ENCODE peak calls at places on chromosomes 2 and 18, in eight cellular contexts. G is heart left ventricle, U is epithelial cell of proximal tubule, S is body of pancreas, P is retinal pigment epithelial cell, J is fibroblast of the aortic adventitia, D is K562, L is fibroblast of lung. N is an unnamed sample.

GRCh38 chr2:58601017-58601416 is 359.9 kb upstream of the FANCL start:
- DNase-seq in U (peak), S (no peak), J (peak), L (peak), G (no peak), P (peak), D (no peak), N (no peak)

GRCh38 chr2:74835831-74836674 is 2.1 kb downstream of the HK2 start:
- DNase-seq in U (no peak), L (peak), G (no peak), S (no peak), D (peak), P (no peak), J (peak), N (no peak)

GRCh38 chr2:109226612-109227011 is 97.6 kb downstream of the SH3RF3 start:
- DNase-seq in G (no peak), D (no peak), S (no peak), L (no peak), U (no peak), P (no peak), J (no peak), N (no peak)

GRCh38 chr18:54829856-54830255 is 1.6 kb downstream of the RAB27B start:
- DNase-seq in D (no peak), U (no peak), G (no peak), J (no peak), S (no peak), L (no peak), P (no peak), N (no peak)

GRCh38 chr2:199395311-199395710 is 62.4 kb downstream of the SATB2 start:
- DNase-seq in G (no peak), U (no peak), D (no peak), S (no peak), P (no peak), L (peak), J (peak), N (no peak)

GRCh38 chr2:127859712-127860085 is 1.7 kb upstream of the POLR2D start:
- DNase-seq in U (no peak), L (no peak), G (peak), S (peak), J (no peak), P (no peak), D (peak), N (no peak)

GRCh38 chr2:26187537-26188104 is 14.7 kb downstream of the GAREM2 start:
- DNase-seq in L (no peak), G (no peak), D (no peak), J (no peak), P (no peak), U (no peak), S (no peak), N (no peak)

GRCh38 chr2:67600946-67601345 is 203.8 kb downstream of the ETAA1 start:
- DNase-seq in G (no peak), L (peak), S (no peak), U (peak), J (peak), P (no peak), D (no peak), N (no peak)

GRCh38 chr2:162430323-162430722 is 86.4 kb downstream of the GCA start:
- DNase-seq in S (peak), L (no peak), D (no peak), U (no peak), P (peak), J (no peak), G (no peak), N (no peak)

GRCh38 chr2:218733615-218734021 is 23.0 kb downstream of the TTLL4 start:
- DNase-seq in D (no peak), J (peak), L (peak), U (peak), P (no peak), S (no peak), G (no peak), N (no peak)

GRCh38 chr2:48722391-48722790 is 33.1 kb downstream of the LHCGR start:
- DNase-seq in D (no peak), P (peak), G (no peak), L (no peak), J (no peak), U (no peak), S (no peak), N (no peak)

GRCh38 chr18:63613420-63613819 is 26.3 kb downstream of the SERPINB13 start:
- DNase-seq in S (no peak), D (no peak), G (no peak), J (no peak), U (no peak), L (no peak), P (no peak), N (no peak)

GRCh38 chr2:68435605-68436004 is 31.5 kb downstream of the FBXO48 start:
- DNase-seq in D (no peak), J (peak), S (no peak), P (peak), L (peak), G (no peak), U (no peak), N (no peak)

GRCh38 chr2:174764281-174765063 is at the start of gene CHRNA1:
- DNase-seq in P (no peak), J (no peak), S (no peak), D (no peak), G (no peak), L (peak), U (no peak), N (no peak)

GRCh38 chr2:207182916-207183315 is 17.2 kb upstream of the KLF7 start:
- DNase-seq in L (peak), S (no peak), P (no peak), G (no peak), J (peak), U (no peak), D (no peak), N (no peak)

GRCh38 chr2:174892546-174892945 is 112.6 kb downstream of the CHN1 start:
- DNase-seq in J (no peak), P (no peak), L (no peak), U (no peak), D (no peak), S (no peak), G (no peak), N (no peak)

GRCh38 chr2:148819019-148819418 is 56.0 kb upstream of the KIF5C start:
- DNase-seq in G (no peak), D (no peak), U (no peak), S (no peak), P (no peak), L (no peak), J (no peak), N (no peak)

GRCh38 chr2:67646714-67647333 is 249.7 kb downstream of the ETAA1 start:
- DNase-seq in L (no peak), D (no peak), J (no peak), S (no peak), U (no peak), G (no peak), P (no peak), N (no peak)

GRCh38 chr2:85733121-85733960 is 20.4 kb upstream of the ATOH8 start:
- DNase-seq in P (no peak), D (no peak), J (no peak), S (no peak), L (no peak), U (no peak), G (no peak), N (no peak)

GRCh38 chr2:120442923-120443571 is 97.1 kb downstream of the INHBB start:
- DNase-seq in D (peak), U (no peak), J (no peak), P (no peak), S (peak), L (no peak), G (no peak), N (no peak)

GRCh38 chr2:45904931-45905642 is 253.6 kb downstream of the PRKCE start:
- DNase-seq in G (no peak), J (no peak), P (no peak), L (peak), S (no peak), U (no peak), D (no peak), N (no peak)

GRCh38 chr2:11348209-11348749 is 3.8 kb upstream of the ROCK2 start:
- DNase-seq in P (no peak), S (peak), D (no peak), G (no peak), L (no peak), J (no peak), U (no peak), N (no peak)

GRCh38 chr18:11986061-11986460 is 4.8 kb downstream of the IMPA2 start:
- DNase-seq in S (no peak), U (no peak), P (no peak), L (no peak), G (no peak), D (no peak), J (no peak), N (no peak)

GRCh38 chr2:238585836-238586821 is 159.4 kb downstream of the ASB1 start:
- DNase-seq in S (no peak), P (no peak), D (no peak), L (peak), J (no peak), G (no peak), U (no peak), N (no peak)

GRCh38 chr2:205869439-205869838 is 187.1 kb downstream of the NRP2 start:
- DNase-seq in J (no peak), L (no peak), P (no peak), G (no peak), U (no peak), D (no peak), S (no peak), N (no peak)

GRCh38 chr18:54558609-54559585 is 32.1 kb upstream of the DYNAP start:
- DNase-seq in D (peak), P (no peak), J (peak), G (no peak), U (no peak), L (peak), S (peak), N (peak)

GRCh38 chr18:74477771-74478170 is 18.4 kb upstream of the CNDP2 start:
- DNase-seq in U (no peak), J (no peak), L (peak), D (no peak), G (no peak), P (no peak), S (no peak), N (no peak)

DNA sequence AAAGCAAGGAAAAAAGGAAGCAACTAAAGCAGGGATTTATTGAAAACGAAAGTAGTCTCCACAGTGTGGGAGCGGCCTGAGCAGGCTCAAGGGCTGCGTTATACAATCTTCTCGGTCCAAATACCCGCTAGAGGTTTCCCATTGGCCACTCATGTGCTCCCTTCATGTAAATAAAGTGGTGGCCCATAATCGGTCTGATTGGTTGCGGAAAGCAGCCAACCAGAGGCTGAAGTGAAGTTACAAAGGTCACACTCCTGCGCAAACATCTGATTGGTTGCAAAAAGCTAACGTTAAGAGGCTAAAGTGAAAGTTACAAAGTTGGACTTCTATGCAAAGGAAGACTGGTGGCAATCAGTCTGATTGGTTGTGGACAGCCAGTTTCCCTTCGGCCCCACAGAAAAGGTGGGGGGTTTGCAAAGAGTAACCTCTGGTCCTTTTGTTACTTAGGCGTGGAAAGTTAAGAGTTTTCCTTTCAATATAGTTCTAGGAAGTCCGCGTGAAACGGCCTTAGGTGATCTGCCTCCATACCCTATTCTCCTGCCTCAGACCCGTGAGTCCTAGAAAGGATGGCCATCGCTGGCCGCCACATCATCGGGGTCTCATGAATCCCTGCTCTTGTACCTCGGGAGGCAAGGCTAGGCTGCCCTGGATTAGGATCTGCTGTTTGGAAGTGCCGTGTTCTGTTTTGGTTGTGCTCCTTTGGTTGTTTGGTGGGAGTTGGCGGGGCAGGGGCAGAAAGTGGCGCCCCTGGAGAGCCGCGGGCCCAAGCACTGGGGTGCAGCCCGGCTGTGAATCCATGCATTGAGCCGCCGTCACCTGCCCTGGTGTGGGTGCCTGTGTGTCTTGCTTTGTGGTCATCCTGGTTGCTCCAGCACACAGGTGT is 80.4 kb upstream of the LDLRAD4 start:
- DNase-seq in L (no peak), J (no peak), S (peak), P (no peak), D (no peak), G (no peak), U (no peak), N (no peak)
- H3K4me3 ChIP-seq in L (peak), J (no peak), S (peak), P (no peak), D (no peak), G (peak), U (peak), N (no peak)

DNA sequence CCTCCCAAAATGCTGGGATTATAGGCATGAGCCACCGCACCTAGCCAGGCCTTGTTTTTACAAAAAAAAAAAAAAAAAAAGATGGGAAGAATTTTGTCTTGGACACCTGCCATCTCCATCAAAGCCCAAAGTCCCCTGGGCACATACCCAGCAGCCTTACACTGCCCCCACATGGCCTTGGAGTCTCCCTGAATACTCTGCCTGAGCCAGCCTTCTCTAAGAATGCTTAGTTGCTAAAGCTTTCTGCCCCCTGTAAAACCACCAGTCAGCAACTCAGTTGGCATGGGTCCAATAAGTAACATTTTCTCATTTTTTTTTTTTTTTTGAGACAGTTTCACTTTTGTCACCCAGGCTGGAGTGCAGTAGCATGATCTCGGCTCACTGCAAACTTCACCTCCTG is 40.6 kb downstream of the SPC25 start:
- DNase-seq in P (peak), J (peak), U (peak), D (peak), L (peak), S (peak), G (no peak), N (peak)
- TF ChIP-seq CTCF in P (peak), J (no peak), U (peak), D (peak), L (peak), S (peak), G (peak), N (peak)

GRCh38 chr2:240999001-240999791 is 778 bp downstream of the SNED1 start:
- DNase-seq in P (no peak), J (no peak), G (no peak), U (no peak), D (peak), S (peak), L (peak), N (no peak)
- H3K4me3 ChIP-seq in P (peak), J (peak), G (peak), U (peak), D (no peak), S (no peak), L (peak), N (peak)

GRCh38 chr2:237027712-237028029 is 58.0 kb upstream of the COPS8 start:
- DNase-seq in L (no peak), D (no peak), S (no peak), U (no peak), G (no peak), P (no peak), J (no peak), N (no peak)
- TF ChIP-seq CTCF in L (no peak), D (no peak), S (no peak), U (no peak), G (no peak), P (no peak), J (no peak), N (no peak)

DNA sequence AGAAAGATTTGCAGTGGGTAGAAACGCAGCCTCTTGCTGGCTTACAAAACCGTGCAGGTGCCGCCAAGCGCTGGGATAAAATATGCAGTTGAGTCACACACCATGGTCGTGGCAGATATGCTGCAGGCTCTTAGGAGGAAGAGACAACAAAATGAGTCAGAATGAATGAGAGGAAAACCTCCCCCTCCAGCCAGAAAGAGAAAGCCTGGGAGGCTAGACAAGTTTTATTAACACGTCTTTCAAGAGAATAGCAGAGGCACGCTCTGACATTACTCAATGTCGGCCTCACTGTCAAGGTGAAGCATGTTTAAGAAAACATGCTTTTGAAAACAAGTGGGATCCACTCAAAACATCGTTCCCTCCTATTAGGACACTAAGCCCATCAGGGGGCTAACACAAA is 37.1 kb upstream of the ZCCHC2 start:
- DNase-seq in D (peak), L (peak), P (peak), J (peak), G (no peak), U (peak), S (no peak), N (peak)
- H3K4me3 ChIP-seq in D (no peak), L (no peak), P (no peak), J (peak), G (no peak), U (peak), S (no peak), N (no peak)

DNA sequence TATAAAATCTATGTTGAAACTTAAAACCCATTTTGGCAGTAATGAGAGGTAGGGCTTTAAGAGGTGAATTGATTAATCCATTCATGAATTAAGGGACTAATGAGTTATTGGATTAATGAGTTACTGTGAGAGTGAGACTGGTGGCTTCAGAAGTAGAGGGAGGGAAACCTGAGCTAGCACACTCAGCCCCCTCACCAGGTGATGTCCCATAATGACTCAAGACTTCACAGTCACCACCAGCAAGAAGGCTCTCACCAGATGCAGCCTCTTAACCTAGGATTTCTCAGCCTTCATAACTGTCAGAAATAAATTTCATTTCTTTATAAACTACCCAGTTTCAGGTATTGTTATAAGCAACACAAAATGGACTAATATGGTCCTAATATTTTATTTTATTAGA is 621.7 kb upstream of the ACVR2A start:
- DNase-seq in G (no peak), U (no peak), S (no peak), D (no peak), P (no peak), J (no peak), L (no peak), N (no peak)
- TF ChIP-seq CTCF in G (no peak), U (no peak), S (no peak), D (no peak), P (no peak), J (no peak), L (no peak), N (no peak)

GRCh38 chr2:41267929-41268659 is 779.7 kb upstream of the PKDCC start:
- DNase-seq in P (no peak), U (no peak), D (no peak), J (no peak), S (no peak), L (no peak), G (no peak), N (no peak)
- H3K4me3 ChIP-seq in P (no peak), U (no peak), D (no peak), J (no peak), S (no peak), L (no peak), G (no peak), N (no peak)

DNA sequence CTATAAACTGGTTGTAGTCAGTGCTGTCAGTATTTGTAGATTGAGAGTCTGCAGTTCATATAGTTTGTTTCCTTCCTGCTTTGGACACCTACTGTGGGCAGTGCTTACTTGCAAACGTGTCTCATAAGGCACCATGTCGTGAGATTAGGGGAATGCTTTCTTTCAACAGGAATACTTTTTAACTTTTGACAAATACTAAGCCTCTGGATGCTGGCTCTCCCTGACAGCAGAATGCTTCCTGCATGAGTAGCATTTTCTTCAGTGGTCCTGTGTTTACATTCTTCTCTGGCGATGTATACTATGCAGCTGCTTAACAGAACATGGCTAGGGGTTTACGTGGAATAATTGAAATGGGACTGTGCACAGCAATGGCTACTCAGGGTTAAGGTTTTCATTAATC is 807.5 kb downstream of the MBD2 start:
- DNase-seq in S (no peak), P (no peak), L (peak), J (no peak), G (no peak), U (no peak), D (no peak), N (no peak)
- TF ChIP-seq CTCF in S (no peak), P (no peak), L (no peak), J (no peak), G (no peak), U (no peak), D (no peak), N (no peak)

GRCh38 chr2:231398585-231398984 is 3.1 kb downstream of the B3GNT7 start:
- DNase-seq in L (no peak), J (no peak), P (no peak), G (no peak), D (no peak), U (no peak), S (no peak), N (no peak)

GRCh38 chr2:231397011-231397927 is 1.8 kb downstream of the B3GNT7 start:
- DNase-seq in G (no peak), U (no peak), D (no peak), J (no peak), S (no peak), L (no peak), P (no peak), N (no peak)

GRCh38 chr2:231399853-231400667 is 4.5 kb downstream of the B3GNT7 start:
- DNase-seq in L (no peak), U (no peak), S (peak), P (no peak), D (no peak), J (peak), G (no peak), N (no peak)

GRCh38 chr2:231397928-231398294 is 2.4 kb downstream of the B3GNT7 start:
- DNase-seq in U (no peak), D (no peak), S (no peak), P (no peak), G (no peak), L (no peak), J (no peak), N (no peak)

GRCh38 chr2:231399046-231399852 is 3.7 kb downstream of the B3GNT7 start:
- DNase-seq in S (no peak), U (no peak), J (no peak), L (no peak), D (no peak), P (no peak), G (no peak), N (no peak)
- H3K4me3 ChIP-seq in S (no peak), U (no peak), J (no peak), L (no peak), D (no peak), P (no peak), G (no peak), N (no peak)

GRCh38 chr18:32930695-32931301 is 158.0 kb upstream of the KLHL14 start:
- DNase-seq in D (peak), S (no peak), U (no peak), G (no peak), L (peak), J (peak), P (peak), N (peak)
- TF ChIP-seq CTCF in D (no peak), S (peak), U (peak), G (peak), L (peak), J (peak), P (peak), N (peak)

N was measured in HFF-Myc.